ENCODE peak calls at places on chromosomes 12 and 14, in six cellular contexts. K, Z, O, H, I and N are unnamed samples.

GRCh38 chr12:41014643-41015020 is 173.5 kb upstream of the PDZRN4 start:
- DNase-seq in Z (no peak), O (no peak), H (peak; percentile 3), K (no peak), I (no peak), N (peak; percentile 1)

GRCh38 chr12:6998708-6999451 is 19.4 kb downstream of the LPCAT3 start:
- DNase-seq in H (no peak), Z (no peak), I (no peak), O (no peak), K (no peak), N (no peak)

GRCh38 chr14:69320581-69321365 is 60.8 kb downstream of the GALNT16 start:
- DNase-seq in K (no peak), Z (no peak), H (no peak), O (no peak), I (no peak), N (no peak)

GRCh38 chr14:99564256-99564902 is 39.6 kb downstream of the CCDC85C start:
- DNase-seq in H (no peak), K (no peak), I (no peak), Z (no peak), O (no peak), N (peak; percentile 84)

GRCh38 chr12:124837958-124838803 is 25.5 kb downstream of the SCARB1 start:
- DNase-seq in I (no peak), K (no peak), H (peak; percentile 94), O (no peak), Z (no peak), N (peak; percentile 99)

GRCh38 chr12:40745386-40745785 is 53.1 kb downstream of the CNTN1 start:
- DNase-seq in H (no peak), I (no peak), O (no peak), Z (no peak), K (no peak), N (no peak)

GRCh38 chr14:105184461-105184860 is 3.3 kb upstream of the NUDT14 start:
- DNase-seq in I (no peak), H (no peak), Z (no peak), O (no peak), K (no peak), N (no peak)

GRCh38 chr14:65208548-65208947 is 106.2 kb upstream of the MAX start:
- DNase-seq in K (no peak), O (no peak), H (no peak), Z (peak; percentile 42), I (no peak), N (no peak)

GRCh38 chr12:7497661-7498060 is 5.9 kb downstream of the CD163 start:
- DNase-seq in O (no peak), I (no peak), Z (no peak), K (no peak), H (no peak), N (peak; percentile 32)

GRCh38 chr12:108850854-108851573 is 6.4 kb downstream of the SSH1 start:
- DNase-seq in K (peak; percentile 21), O (no peak), I (peak; percentile 65), Z (peak; percentile 76), H (peak; percentile 92), N (peak; percentile 92)

GRCh38 chr12:109925185-109925835 is 25.2 kb downstream of the TCHP start:
- DNase-seq in H (no peak), I (no peak), Z (no peak), K (no peak), O (no peak), N (no peak)

GRCh38 chr14:91891081-91891480 is 23.7 kb upstream of the TC2N start:
- DNase-seq in Z (no peak), K (no peak), H (no peak), O (no peak), I (no peak), N (no peak)

GRCh38 chr12:102879144-102879763 is 37.8 kb downstream of the PAH start:
- DNase-seq in Z (peak; percentile 20), K (peak; percentile 25), O (peak; percentile 92), I (peak; percentile 29), H (peak; percentile 75), N (peak; percentile 87)

GRCh38 chr14:85093631-85094330 is 436.2 kb upstream of the FLRT2 start:
- DNase-seq in H (no peak), Z (no peak), O (no peak), I (no peak), K (no peak), N (no peak)

GRCh38 chr14:55756078-55756477 is 176.1 kb downstream of the KTN1 start:
- DNase-seq in K (no peak), O (no peak), Z (no peak), H (no peak), I (no peak), N (no peak)

GRCh38 chr14:90850487-90850886 is 34.3 kb upstream of the TTC7B start:
- DNase-seq in I (no peak), Z (no peak), O (no peak), K (no peak), H (no peak), N (peak; percentile 62)

GRCh38 chr14:102493585-102493984 is 16.0 kb downstream of the ANKRD9 start:
- DNase-seq in H (no peak), K (no peak), O (no peak), I (no peak), Z (no peak), N (no peak)

GRCh38 chr12:25883026-25883928 is 75.2 kb upstream of the RASSF8 start:
- DNase-seq in H (no peak), O (no peak), Z (no peak), K (no peak), I (no peak), N (no peak)

GRCh38 chr12:75550401-75550851 is 39.0 kb upstream of the KRR1 start:
- DNase-seq in Z (no peak), O (no peak), I (no peak), K (no peak), H (no peak), N (peak; percentile 31)

GRCh38 chr12:58298793-58299192 is 357.4 kb downstream of the ATP23 start:
- DNase-seq in K (no peak), I (no peak), H (no peak), O (no peak), Z (no peak), N (no peak)

GRCh38 chr12:45986646-45987338 is 3.6 kb downstream of the SCAF11 start:
- DNase-seq in I (no peak), O (no peak), Z (peak; percentile 65), H (no peak), K (no peak), N (peak; percentile 43)

GRCh38 chr14:95299271-95299670 is 20.4 kb downstream of the CLMN start:
- DNase-seq in H (no peak), K (no peak), Z (no peak), I (no peak), O (no peak), N (no peak)

GRCh38 chr14:105855893-105856675 is 329.7 kb downstream of the TMEM121 start:
- DNase-seq in O (no peak), K (no peak), I (peak; percentile 30), H (no peak), Z (no peak), N (no peak)

GRCh38 chr12:118164798-118165486 is 29.0 kb downstream of the PEBP1 start:
- DNase-seq in Z (no peak), K (no peak), I (no peak), O (no peak), H (peak; percentile 51), N (peak; percentile 39)

GRCh38 chr12:52645982-52646381 is 6.0 kb downstream of the KRT2 start:
- DNase-seq in O (no peak), I (no peak), H (no peak), K (no peak), Z (no peak), N (no peak)

GRCh38 chr14:64838656-64839055 is 41.1 kb downstream of the SPTB start:
- DNase-seq in Z (no peak), I (no peak), K (no peak), H (no peak), O (no peak), N (no peak)

GRCh38 chr12:47281667-47282171 is 202.0 kb upstream of the AMIGO2 start:
- DNase-seq in O (no peak), I (no peak), H (no peak), Z (no peak), K (no peak), N (peak; percentile 34)

GRCh38 chr12:68932701-68933563 is at the start of gene CPM:
- DNase-seq in O (no peak), I (peak; percentile 81), K (peak; percentile 66), H (peak; percentile 78), Z (peak; percentile 85), N (peak; percentile 55)

GRCh38 chr14:105169776-105170655 is 1.4 kb upstream of the JAG2 start:
- DNase-seq in K (no peak), O (no peak), I (no peak), H (no peak), Z (no peak), N (no peak)

GRCh38 chr14:79180656-79181055 is 1010.5 kb downstream of the NRXN3 start:
- DNase-seq in H (no peak), Z (no peak), I (no peak), K (no peak), O (no peak), N (no peak)

GRCh38 chr14:34676516-34677211 is 37.7 kb downstream of the CFL2 start:
- DNase-seq in Z (no peak), H (no peak), K (no peak), O (no peak), I (no peak), N (no peak)